ENCODE peak calls at places on chromosomes 2 and 18, in five cellular contexts. C is adrenal gland, O is body of pancreas, I is BE2C, W is left ventricle myocardium inferior. B is an unnamed sample.

GRCh38 chr2:218711550-218711929 is 905 bp downstream of the TTLL4 start:
- DNase-seq in I (no peak), O (no peak), C (no peak), W (no peak), B (no peak)

GRCh38 chr2:102264952-102265351 is 46.4 kb upstream of the IL1RL1 start:
- DNase-seq in I (no peak), C (no peak), W (no peak), O (no peak), B (no peak)

GRCh38 chr2:85889648-85890281 is 975 bp upstream of the ST3GAL5 start:
- DNase-seq in W (no peak), O (peak), C (peak), I (no peak), B (no peak)

GRCh38 chr18:48818329-48819254 is 132.2 kb downstream of the SMAD7 start:
- DNase-seq in W (peak), I (no peak), C (peak), O (peak), B (no peak)

GRCh38 chr2:159748089-159748488 is 35.8 kb downstream of the MARCHF7 start:
- DNase-seq in I (no peak), W (no peak), O (no peak), C (no peak), B (no peak)

GRCh38 chr2:143029141-143029540 is 100.1 kb upstream of the ARHGAP15 start:
- DNase-seq in O (no peak), I (no peak), C (no peak), W (no peak), B (peak)

GRCh38 chr2:48566582-48566981 is 36.6 kb downstream of the STON1 start:
- DNase-seq in C (no peak), W (no peak), O (no peak), I (no peak), B (peak)

GRCh38 chr18:59897321-59897954 is 2.4 kb upstream of the PMAIP1 start:
- DNase-seq in I (no peak), C (no peak), W (no peak), O (no peak), B (no peak)

GRCh38 chr2:18623782-18624181 is 34.4 kb upstream of the NT5C1B start:
- DNase-seq in I (no peak), W (no peak), O (no peak), C (no peak), B (peak)

GRCh38 chr2:128262315-128263253 is 56.1 kb downstream of the HS6ST1 start:
- DNase-seq in C (no peak), O (peak), W (no peak), I (no peak), B (no peak)

GRCh38 chr2:8906208-8906607 is 68.8 kb upstream of the KIDINS220 start:
- DNase-seq in I (no peak), W (no peak), O (no peak), C (no peak), B (peak)

GRCh38 chr2:64474200-64474630 is 20.3 kb downstream of the LGALSL start:
- DNase-seq in I (no peak), C (no peak), O (no peak), W (no peak), B (no peak)

GRCh38 chr2:219695145-219695544 is 67.7 kb downstream of the SLC4A3 start:
- DNase-seq in O (no peak), W (no peak), C (no peak), I (no peak), B (no peak)

GRCh38 chr2:67871696-67872320 is 191.0 kb downstream of the C1D start:
- DNase-seq in W (no peak), O (no peak), C (no peak), I (no peak), B (peak)

GRCh38 chr2:109336296-109336695 is 207.3 kb downstream of the SH3RF3 start:
- DNase-seq in W (no peak), C (no peak), I (no peak), O (no peak), B (no peak)

GRCh38 chr2:134500211-134500935 is 218.4 kb downstream of the TMEM163 start:
- DNase-seq in C (no peak), W (no peak), O (no peak), I (no peak), B (no peak)

GRCh38 chr2:11872247-11872947 is 126.0 kb downstream of the LPIN1 start:
- DNase-seq in O (peak), I (no peak), W (no peak), C (no peak), B (no peak)

GRCh38 chr18:54805571-54806334 is 22.5 kb upstream of the RAB27B start:
- DNase-seq in C (peak), O (no peak), I (peak), W (no peak), B (peak)

DNA sequence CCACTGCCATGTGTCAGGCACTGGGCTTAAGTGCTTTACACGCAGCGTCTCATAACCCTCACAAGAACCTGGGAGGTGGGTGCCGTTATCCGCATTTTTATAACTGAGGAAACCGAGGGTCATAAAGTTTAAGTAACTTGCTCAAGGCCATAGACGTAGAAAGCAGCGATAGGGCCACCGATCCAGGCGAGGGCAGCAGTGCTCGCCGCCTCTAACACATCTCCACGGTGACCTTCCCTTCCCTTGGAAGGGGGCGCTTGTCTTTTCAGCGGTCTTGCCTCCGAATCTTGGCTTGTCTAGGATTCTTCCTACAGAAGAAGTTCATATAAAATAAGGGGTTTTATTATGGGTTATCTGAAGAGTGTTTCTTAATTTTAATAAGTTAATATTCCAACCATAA is 186.6 kb downstream of the GBX2 start:
- DNase-seq in C (no peak), I (no peak), W (no peak), O (no peak), B (no peak)
- TF ChIP-seq CTCF in C (no peak), I (no peak), W (no peak), O (no peak), B (no peak)

GRCh38 chr2:229714080-229714735 is at the start of gene DNER:
- DNase-seq in O (peak), C (peak), I (peak), W (no peak), B (no peak)
- H3K4me3 ChIP-seq in O (no peak), C (no peak), I (peak), W (peak), B (peak)

DNA sequence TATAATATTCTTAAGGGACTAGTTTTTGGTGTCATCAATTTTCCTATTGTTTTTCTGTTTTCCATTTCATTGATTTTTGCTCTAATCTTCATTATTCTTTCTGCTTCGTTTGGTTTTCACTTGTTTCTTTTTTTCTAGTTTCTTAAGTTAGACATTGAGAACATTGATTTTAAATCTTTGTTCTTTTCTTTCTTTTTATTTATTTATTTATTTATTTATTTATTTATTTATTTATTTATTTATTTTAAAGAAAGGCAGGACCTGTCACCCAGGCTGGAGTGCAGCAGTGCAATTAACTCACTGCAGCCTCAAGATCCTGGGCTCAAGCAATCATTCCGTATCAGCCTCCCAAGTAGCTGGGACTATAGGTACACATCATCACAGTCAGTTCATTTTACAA is 7.0 kb upstream of the FMNL2 start:
- DNase-seq in W (no peak), O (no peak), C (no peak), I (no peak), B (no peak)
- TF ChIP-seq CTCF in W (no peak), O (no peak), C (no peak), I (no peak), B (no peak)

GRCh38 chr2:241036397-241036963 is 38.1 kb downstream of the SNED1 start:
- DNase-seq in I (no peak), O (peak), C (no peak), W (no peak), B (peak)
- H3K4me3 ChIP-seq in I (no peak), O (no peak), C (no peak), W (peak), B (no peak)

GRCh38 chr2:101140978-101141655 is 10.1 kb downstream of the TBC1D8 start:
- DNase-seq in C (no peak), I (no peak), O (no peak), W (no peak), B (peak)
- TF ChIP-seq CTCF in C (no peak), I (no peak), O (no peak), W (no peak), B (no peak)

GRCh38 chr18:23494992-23495391 is 8.3 kb upstream of the RMC1 start:
- DNase-seq in O (no peak), C (no peak), I (no peak), W (no peak), B (no peak)
- H3K4me3 ChIP-seq in O (no peak), C (no peak), I (no peak), W (no peak), B (no peak)

DNA sequence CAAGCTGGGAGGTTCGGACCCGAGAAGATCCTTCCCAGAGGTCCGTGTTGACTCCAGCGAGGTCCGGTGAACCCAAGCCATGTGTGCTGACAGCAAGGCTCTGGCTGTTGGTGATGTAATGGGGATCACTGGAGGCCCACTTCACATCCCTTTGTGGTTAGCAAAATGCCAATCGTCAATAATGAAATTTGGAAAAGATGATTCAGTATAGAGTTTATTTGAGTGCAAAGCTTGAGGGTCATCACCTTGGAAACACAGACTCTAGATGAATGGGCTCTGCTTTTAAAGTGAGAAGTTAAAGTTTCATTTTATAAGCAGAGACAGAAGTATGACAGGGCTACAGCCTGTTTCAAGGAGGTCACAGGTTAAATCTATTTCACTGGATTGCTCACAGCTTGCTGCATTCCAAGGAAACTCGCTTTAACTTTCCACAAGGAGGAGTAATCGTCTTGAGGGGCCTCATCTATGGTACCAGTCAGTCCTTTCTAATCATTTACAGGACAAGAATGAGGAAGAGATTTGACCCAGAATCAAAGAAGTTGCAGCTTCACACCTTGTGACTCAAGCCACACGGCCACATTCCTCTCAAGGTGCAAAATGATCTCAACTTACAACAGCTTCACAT is 140.5 kb downstream of the TPO start:
- DNase-seq in I (no peak), W (no peak), C (peak), O (no peak), B (peak)
- TF ChIP-seq CTCF in I (no peak), W (no peak), C (no peak), O (no peak), B (peak)

GRCh38 chr2:131419447-131419846 is 55.5 kb upstream of the RAB6D start:
- DNase-seq in O (no peak), W (no peak), I (no peak), C (no peak), B (no peak)

GRCh38 chr2:131431336-131431735 is 44.6 kb upstream of the TUBA3D start:
- DNase-seq in C (no peak), I (no peak), O (no peak), W (no peak), B (no peak)

GRCh38 chr2:131426727-131427126 is 49.2 kb upstream of the TUBA3D start:
- DNase-seq in O (no peak), W (no peak), C (no peak), I (no peak), B (no peak)

DNA sequence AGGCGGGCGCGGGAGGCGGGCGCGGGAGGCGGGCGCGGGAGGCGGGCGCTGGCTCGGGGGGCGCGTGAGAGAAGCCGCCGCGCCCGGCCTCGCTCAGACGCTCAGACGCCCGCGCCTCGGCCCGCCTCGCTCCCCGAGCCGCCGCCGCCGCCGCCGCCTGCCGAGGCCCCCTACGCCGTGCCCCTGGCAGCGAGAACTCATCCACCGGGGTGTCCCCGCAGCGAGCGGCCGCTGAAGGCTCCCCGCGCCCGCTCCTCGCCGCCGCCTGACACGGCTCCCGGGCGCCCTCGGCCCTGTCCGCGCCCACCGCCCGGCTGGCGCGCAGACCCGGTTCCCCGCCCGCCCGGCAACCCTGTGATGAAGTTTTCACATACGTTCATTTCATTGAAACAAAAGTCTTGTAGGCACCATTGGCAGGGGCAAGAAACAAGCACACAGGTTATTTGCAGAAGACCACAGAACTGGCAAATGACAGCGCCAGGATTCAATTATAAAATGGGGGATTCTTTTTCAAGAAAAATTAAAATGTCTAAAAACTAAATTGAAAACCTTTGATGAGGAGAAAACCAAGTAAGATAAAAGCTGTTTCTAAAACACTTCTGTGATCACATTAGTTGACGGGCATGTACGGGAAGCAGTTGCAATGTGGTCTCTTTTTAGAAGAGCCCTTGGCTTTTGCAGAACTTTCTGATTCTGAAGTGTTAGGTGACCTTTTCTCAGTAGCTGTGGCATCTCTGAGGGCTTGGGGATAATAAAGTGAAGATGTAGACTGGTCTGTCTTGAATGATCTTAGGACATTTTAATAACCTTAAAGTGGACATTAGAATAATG is 50.5 kb upstream of the TUBA3D start:
- DNase-seq in O (no peak), C (no peak), I (no peak), W (no peak), B (no peak)
- H3K4me3 ChIP-seq in O (no peak), C (no peak), I (no peak), W (peak), B (no peak)

GRCh38 chr2:70142590-70143313 is 48.1 kb downstream of the C2orf42 start:
- DNase-seq in I (peak), W (peak), O (peak), C (peak), B (peak)

GRCh38 chr2:70144443-70145167 is 46.2 kb downstream of the C2orf42 start:
- DNase-seq in C (no peak), I (no peak), O (no peak), W (no peak), B (no peak)

GRCh38 chr2:70143314-70144150 is 47.3 kb downstream of the C2orf42 start:
- DNase-seq in I (peak), C (peak), W (no peak), O (peak), B (peak)

GRCh38 chr2:70141754-70142589 is 48.8 kb downstream of the C2orf42 start:
- DNase-seq in C (no peak), I (no peak), W (no peak), O (no peak), B (no peak)

GRCh38 chr2:70140978-70141753 is 49.7 kb downstream of the C2orf42 start:
- DNase-seq in O (peak), I (peak), W (no peak), C (peak), B (no peak)
- TF ChIP-seq CTCF in O (peak), I (peak), W (peak), C (peak), B (no peak)

GRCh38 chr2:226520723-226521122 is 278.9 kb downstream of the IRS1 start:
- DNase-seq in O (no peak), C (no peak), I (no peak), W (no peak), B (no peak)
- H3K4me3 ChIP-seq in O (no peak), C (no peak), I (no peak), W (no peak), B (no peak)